ENCODE peak calls at places on chromosomes 5 and 9, in eight cellular contexts. One of them, this sample, is unnamed.

GRCh38 chr9:135568026-135568425 is 6.5 kb downstream of the PAEP start:
- ATAC-seq in IMR-90: no peak
- ATAC-seq in stimulated activated naive B cell treated with anti-CD40 and anti-IgM and Interleukin-4, amounts not matched to agents 10 μg/mL and 1 μg/mL and 100 μg/mL, for 72 hours: no peak
- ATAC-seq in left lung: no peak
- ATAC-seq in RWPE2: no peak
- ATAC-seq in activated CD8-positive, alpha-beta T cell treated with anti-CD3 and anti-CD28 coated beads for 36 hours: no peak
- ATAC-seq in naive thymus-derived CD8-positive, alpha-beta T cell: no peak
- ATAC-seq in aorta: no peak
- ATAC-seq in this sample: no peak

GRCh38 chr9:92728831-92729734 is 35.5 kb downstream of the BICD2 start:
- ATAC-seq in RWPE2: no peak
- ATAC-seq in stimulated activated naive B cell treated with anti-CD40 and anti-IgM and Interleukin-4, amounts not matched to agents 10 μg/mL and 1 μg/mL and 100 μg/mL, for 72 hours: peak
- ATAC-seq in aorta: no peak
- ATAC-seq in activated CD8-positive, alpha-beta T cell treated with anti-CD3 and anti-CD28 coated beads for 36 hours: no peak
- ATAC-seq in left lung: peak
- ATAC-seq in naive thymus-derived CD8-positive, alpha-beta T cell: peak
- ATAC-seq in IMR-90: peak
- ATAC-seq in this sample: peak

GRCh38 chr9:27353405-27354229 is 56.7 kb upstream of the EQTN start:
- ATAC-seq in IMR-90: no peak
- ATAC-seq in activated CD8-positive, alpha-beta T cell treated with anti-CD3 and anti-CD28 coated beads for 36 hours: peak
- ATAC-seq in stimulated activated naive B cell treated with anti-CD40 and anti-IgM and Interleukin-4, amounts not matched to agents 10 μg/mL and 1 μg/mL and 100 μg/mL, for 72 hours: peak
- ATAC-seq in left lung: no peak
- ATAC-seq in naive thymus-derived CD8-positive, alpha-beta T cell: no peak
- ATAC-seq in RWPE2: no peak
- ATAC-seq in aorta: peak
- ATAC-seq in this sample: peak

GRCh38 chr5:81425569-81425968 is 31.6 kb upstream of the ACOT12 start:
- ATAC-seq in RWPE2: no peak
- ATAC-seq in aorta: peak
- ATAC-seq in stimulated activated naive B cell treated with anti-CD40 and anti-IgM and Interleukin-4, amounts not matched to agents 10 μg/mL and 1 μg/mL and 100 μg/mL, for 72 hours: no peak
- ATAC-seq in activated CD8-positive, alpha-beta T cell treated with anti-CD3 and anti-CD28 coated beads for 36 hours: peak
- ATAC-seq in left lung: peak
- ATAC-seq in naive thymus-derived CD8-positive, alpha-beta T cell: peak
- ATAC-seq in IMR-90: no peak
- ATAC-seq in this sample: no peak

GRCh38 chr9:124384849-124385248 is 30.4 kb downstream of the PSMB7 start:
- ATAC-seq in stimulated activated naive B cell treated with anti-CD40 and anti-IgM and Interleukin-4, amounts not matched to agents 10 μg/mL and 1 μg/mL and 100 μg/mL, for 72 hours: no peak
- ATAC-seq in aorta: no peak
- ATAC-seq in RWPE2: no peak
- ATAC-seq in left lung: no peak
- ATAC-seq in activated CD8-positive, alpha-beta T cell treated with anti-CD3 and anti-CD28 coated beads for 36 hours: no peak
- ATAC-seq in IMR-90: no peak
- ATAC-seq in naive thymus-derived CD8-positive, alpha-beta T cell: no peak
- ATAC-seq in this sample: no peak

GRCh38 chr5:128213340-128213739 is 129.8 kb downstream of the SLC12A2 start:
- ATAC-seq in activated CD8-positive, alpha-beta T cell treated with anti-CD3 and anti-CD28 coated beads for 36 hours: no peak
- ATAC-seq in naive thymus-derived CD8-positive, alpha-beta T cell: no peak
- ATAC-seq in stimulated activated naive B cell treated with anti-CD40 and anti-IgM and Interleukin-4, amounts not matched to agents 10 μg/mL and 1 μg/mL and 100 μg/mL, for 72 hours: peak
- ATAC-seq in aorta: no peak
- ATAC-seq in left lung: peak
- ATAC-seq in IMR-90: peak
- ATAC-seq in RWPE2: peak
- ATAC-seq in this sample: peak

GRCh38 chr5:91490340-91490739 is 107.2 kb upstream of the ARRDC3 start:
- ATAC-seq in aorta: no peak
- ATAC-seq in activated CD8-positive, alpha-beta T cell treated with anti-CD3 and anti-CD28 coated beads for 36 hours: no peak
- ATAC-seq in left lung: no peak
- ATAC-seq in IMR-90: no peak
- ATAC-seq in RWPE2: no peak
- ATAC-seq in stimulated activated naive B cell treated with anti-CD40 and anti-IgM and Interleukin-4, amounts not matched to agents 10 μg/mL and 1 μg/mL and 100 μg/mL, for 72 hours: no peak
- ATAC-seq in naive thymus-derived CD8-positive, alpha-beta T cell: no peak
- ATAC-seq in this sample: no peak

GRCh38 chr5:1255081-1255561 is 29.9 kb downstream of the SLC6A18 start:
- ATAC-seq in stimulated activated naive B cell treated with anti-CD40 and anti-IgM and Interleukin-4, amounts not matched to agents 10 μg/mL and 1 μg/mL and 100 μg/mL, for 72 hours: no peak
- ATAC-seq in left lung: no peak
- ATAC-seq in naive thymus-derived CD8-positive, alpha-beta T cell: peak
- ATAC-seq in aorta: no peak
- ATAC-seq in RWPE2: peak
- ATAC-seq in IMR-90: no peak
- ATAC-seq in activated CD8-positive, alpha-beta T cell treated with anti-CD3 and anti-CD28 coated beads for 36 hours: peak
- ATAC-seq in this sample: no peak

GRCh38 chr5:60503771-60504170 is 196.2 kb downstream of the DEPDC1B start:
- ATAC-seq in IMR-90: no peak
- ATAC-seq in activated CD8-positive, alpha-beta T cell treated with anti-CD3 and anti-CD28 coated beads for 36 hours: no peak
- ATAC-seq in left lung: no peak
- ATAC-seq in aorta: no peak
- ATAC-seq in stimulated activated naive B cell treated with anti-CD40 and anti-IgM and Interleukin-4, amounts not matched to agents 10 μg/mL and 1 μg/mL and 100 μg/mL, for 72 hours: peak
- ATAC-seq in naive thymus-derived CD8-positive, alpha-beta T cell: no peak
- ATAC-seq in RWPE2: no peak
- ATAC-seq in this sample: no peak

GRCh38 chr9:82783045-82783444 is 279.9 kb downstream of the RASEF start:
- ATAC-seq in activated CD8-positive, alpha-beta T cell treated with anti-CD3 and anti-CD28 coated beads for 36 hours: no peak
- ATAC-seq in left lung: no peak
- ATAC-seq in RWPE2: no peak
- ATAC-seq in naive thymus-derived CD8-positive, alpha-beta T cell: no peak
- ATAC-seq in IMR-90: no peak
- ATAC-seq in stimulated activated naive B cell treated with anti-CD40 and anti-IgM and Interleukin-4, amounts not matched to agents 10 μg/mL and 1 μg/mL and 100 μg/mL, for 72 hours: no peak
- ATAC-seq in aorta: no peak
- ATAC-seq in this sample: no peak

GRCh38 chr5:16673241-16673998 is 56.6 kb upstream of the RETREG1 start:
- ATAC-seq in RWPE2: no peak
- ATAC-seq in IMR-90: no peak
- ATAC-seq in naive thymus-derived CD8-positive, alpha-beta T cell: peak
- ATAC-seq in stimulated activated naive B cell treated with anti-CD40 and anti-IgM and Interleukin-4, amounts not matched to agents 10 μg/mL and 1 μg/mL and 100 μg/mL, for 72 hours: no peak
- ATAC-seq in activated CD8-positive, alpha-beta T cell treated with anti-CD3 and anti-CD28 coated beads for 36 hours: no peak
- ATAC-seq in left lung: no peak
- ATAC-seq in aorta: no peak
- ATAC-seq in this sample: no peak

GRCh38 chr5:42749020-42749419 is 7.6 kb upstream of the CCDC152 start:
- ATAC-seq in aorta: no peak
- ATAC-seq in naive thymus-derived CD8-positive, alpha-beta T cell: no peak
- ATAC-seq in activated CD8-positive, alpha-beta T cell treated with anti-CD3 and anti-CD28 coated beads for 36 hours: peak
- ATAC-seq in IMR-90: no peak
- ATAC-seq in stimulated activated naive B cell treated with anti-CD40 and anti-IgM and Interleukin-4, amounts not matched to agents 10 μg/mL and 1 μg/mL and 100 μg/mL, for 72 hours: no peak
- ATAC-seq in RWPE2: peak
- ATAC-seq in left lung: no peak
- ATAC-seq in this sample: no peak

GRCh38 chr5:137995077-137995746 is 37.7 kb downstream of the FAM13B start:
- ATAC-seq in IMR-90: peak
- ATAC-seq in naive thymus-derived CD8-positive, alpha-beta T cell: no peak
- ATAC-seq in activated CD8-positive, alpha-beta T cell treated with anti-CD3 and anti-CD28 coated beads for 36 hours: no peak
- ATAC-seq in left lung: peak
- ATAC-seq in aorta: no peak
- ATAC-seq in stimulated activated naive B cell treated with anti-CD40 and anti-IgM and Interleukin-4, amounts not matched to agents 10 μg/mL and 1 μg/mL and 100 μg/mL, for 72 hours: peak
- ATAC-seq in RWPE2: peak
- ATAC-seq in this sample: peak

GRCh38 chr9:96398582-96399334 is 15.2 kb upstream of the SLC35D2 start:
- ATAC-seq in stimulated activated naive B cell treated with anti-CD40 and anti-IgM and Interleukin-4, amounts not matched to agents 10 μg/mL and 1 μg/mL and 100 μg/mL, for 72 hours: no peak
- ATAC-seq in aorta: no peak
- ATAC-seq in RWPE2: no peak
- ATAC-seq in IMR-90: peak
- ATAC-seq in naive thymus-derived CD8-positive, alpha-beta T cell: peak
- ATAC-seq in left lung: no peak
- ATAC-seq in activated CD8-positive, alpha-beta T cell treated with anti-CD3 and anti-CD28 coated beads for 36 hours: peak
- ATAC-seq in this sample: no peak

GRCh38 chr5:61941637-61942036 is 364.4 kb upstream of the KIF2A start:
- ATAC-seq in naive thymus-derived CD8-positive, alpha-beta T cell: no peak
- ATAC-seq in RWPE2: peak
- ATAC-seq in aorta: no peak
- ATAC-seq in stimulated activated naive B cell treated with anti-CD40 and anti-IgM and Interleukin-4, amounts not matched to agents 10 μg/mL and 1 μg/mL and 100 μg/mL, for 72 hours: no peak
- ATAC-seq in IMR-90: no peak
- ATAC-seq in activated CD8-positive, alpha-beta T cell treated with anti-CD3 and anti-CD28 coated beads for 36 hours: no peak
- ATAC-seq in left lung: no peak
- ATAC-seq in this sample: no peak

GRCh38 chr9:124388275-124389048 is 26.8 kb downstream of the PSMB7 start:
- ATAC-seq in activated CD8-positive, alpha-beta T cell treated with anti-CD3 and anti-CD28 coated beads for 36 hours: no peak
- ATAC-seq in RWPE2: no peak
- ATAC-seq in left lung: no peak
- ATAC-seq in IMR-90: no peak
- ATAC-seq in aorta: no peak
- ATAC-seq in stimulated activated naive B cell treated with anti-CD40 and anti-IgM and Interleukin-4, amounts not matched to agents 10 μg/mL and 1 μg/mL and 100 μg/mL, for 72 hours: no peak
- ATAC-seq in naive thymus-derived CD8-positive, alpha-beta T cell: no peak
- ATAC-seq in this sample: no peak

GRCh38 chr9:127132921-127133647 is 10.6 kb upstream of the ANGPTL2 start:
- ATAC-seq in stimulated activated naive B cell treated with anti-CD40 and anti-IgM and Interleukin-4, amounts not matched to agents 10 μg/mL and 1 μg/mL and 100 μg/mL, for 72 hours: no peak
- ATAC-seq in RWPE2: no peak
- ATAC-seq in aorta: peak
- ATAC-seq in activated CD8-positive, alpha-beta T cell treated with anti-CD3 and anti-CD28 coated beads for 36 hours: no peak
- ATAC-seq in naive thymus-derived CD8-positive, alpha-beta T cell: no peak
- ATAC-seq in left lung: peak
- ATAC-seq in IMR-90: peak
- ATAC-seq in this sample: peak

GRCh38 chr5:151647320-151647861 is 39.3 kb downstream of the SPARC start:
- ATAC-seq in left lung: peak
- ATAC-seq in RWPE2: peak
- ATAC-seq in aorta: no peak
- ATAC-seq in stimulated activated naive B cell treated with anti-CD40 and anti-IgM and Interleukin-4, amounts not matched to agents 10 μg/mL and 1 μg/mL and 100 μg/mL, for 72 hours: no peak
- ATAC-seq in activated CD8-positive, alpha-beta T cell treated with anti-CD3 and anti-CD28 coated beads for 36 hours: no peak
- ATAC-seq in naive thymus-derived CD8-positive, alpha-beta T cell: no peak
- ATAC-seq in IMR-90: no peak
- ATAC-seq in this sample: peak

GRCh38 chr5:40846371-40846770 is 5.2 kb downstream of the CARD6 start:
- ATAC-seq in left lung: no peak
- ATAC-seq in activated CD8-positive, alpha-beta T cell treated with anti-CD3 and anti-CD28 coated beads for 36 hours: no peak
- ATAC-seq in RWPE2: no peak
- ATAC-seq in aorta: no peak
- ATAC-seq in IMR-90: no peak
- ATAC-seq in naive thymus-derived CD8-positive, alpha-beta T cell: no peak
- ATAC-seq in stimulated activated naive B cell treated with anti-CD40 and anti-IgM and Interleukin-4, amounts not matched to agents 10 μg/mL and 1 μg/mL and 100 μg/mL, for 72 hours: no peak
- ATAC-seq in this sample: no peak

GRCh38 chr5:111563041-111563822 is 50.9 kb upstream of the STARD4 start:
- ATAC-seq in aorta: no peak
- ATAC-seq in activated CD8-positive, alpha-beta T cell treated with anti-CD3 and anti-CD28 coated beads for 36 hours: no peak
- ATAC-seq in naive thymus-derived CD8-positive, alpha-beta T cell: no peak
- ATAC-seq in IMR-90: peak
- ATAC-seq in RWPE2: no peak
- ATAC-seq in stimulated activated naive B cell treated with anti-CD40 and anti-IgM and Interleukin-4, amounts not matched to agents 10 μg/mL and 1 μg/mL and 100 μg/mL, for 72 hours: no peak
- ATAC-seq in left lung: peak
- ATAC-seq in this sample: no peak

GRCh38 chr5:76113103-76113502 is 29.9 kb downstream of the SV2C start:
- ATAC-seq in IMR-90: no peak
- ATAC-seq in stimulated activated naive B cell treated with anti-CD40 and anti-IgM and Interleukin-4, amounts not matched to agents 10 μg/mL and 1 μg/mL and 100 μg/mL, for 72 hours: no peak
- ATAC-seq in aorta: no peak
- ATAC-seq in left lung: no peak
- ATAC-seq in activated CD8-positive, alpha-beta T cell treated with anti-CD3 and anti-CD28 coated beads for 36 hours: no peak
- ATAC-seq in RWPE2: no peak
- ATAC-seq in naive thymus-derived CD8-positive, alpha-beta T cell: no peak
- ATAC-seq in this sample: no peak

GRCh38 chr9:99303177-99303576 is 81.1 kb downstream of the SEC61B start:
- ATAC-seq in naive thymus-derived CD8-positive, alpha-beta T cell: no peak
- ATAC-seq in RWPE2: no peak
- ATAC-seq in IMR-90: no peak
- ATAC-seq in aorta: no peak
- ATAC-seq in stimulated activated naive B cell treated with anti-CD40 and anti-IgM and Interleukin-4, amounts not matched to agents 10 μg/mL and 1 μg/mL and 100 μg/mL, for 72 hours: no peak
- ATAC-seq in activated CD8-positive, alpha-beta T cell treated with anti-CD3 and anti-CD28 coated beads for 36 hours: no peak
- ATAC-seq in left lung: no peak
- ATAC-seq in this sample: no peak

GRCh38 chr9:104073098-104073769 is 20.9 kb upstream of the SMC2 start:
- ATAC-seq in naive thymus-derived CD8-positive, alpha-beta T cell: no peak
- ATAC-seq in RWPE2: no peak
- ATAC-seq in stimulated activated naive B cell treated with anti-CD40 and anti-IgM and Interleukin-4, amounts not matched to agents 10 μg/mL and 1 μg/mL and 100 μg/mL, for 72 hours: no peak
- ATAC-seq in IMR-90: no peak
- ATAC-seq in left lung: no peak
- ATAC-seq in aorta: no peak
- ATAC-seq in activated CD8-positive, alpha-beta T cell treated with anti-CD3 and anti-CD28 coated beads for 36 hours: no peak
- ATAC-seq in this sample: no peak

GRCh38 chr9:99210572-99210971 is 11.2 kb downstream of the ALG2 start:
- ATAC-seq in left lung: no peak
- ATAC-seq in RWPE2: no peak
- ATAC-seq in IMR-90: no peak
- ATAC-seq in aorta: no peak
- ATAC-seq in stimulated activated naive B cell treated with anti-CD40 and anti-IgM and Interleukin-4, amounts not matched to agents 10 μg/mL and 1 μg/mL and 100 μg/mL, for 72 hours: no peak
- ATAC-seq in naive thymus-derived CD8-positive, alpha-beta T cell: no peak
- ATAC-seq in activated CD8-positive, alpha-beta T cell treated with anti-CD3 and anti-CD28 coated beads for 36 hours: no peak
- ATAC-seq in this sample: no peak

GRCh38 chr9:122179690-122180074 is 20.0 kb downstream of the MORN5 start:
- ATAC-seq in IMR-90: peak
- ATAC-seq in stimulated activated naive B cell treated with anti-CD40 and anti-IgM and Interleukin-4, amounts not matched to agents 10 μg/mL and 1 μg/mL and 100 μg/mL, for 72 hours: no peak
- ATAC-seq in RWPE2: no peak
- ATAC-seq in activated CD8-positive, alpha-beta T cell treated with anti-CD3 and anti-CD28 coated beads for 36 hours: no peak
- ATAC-seq in aorta: no peak
- ATAC-seq in naive thymus-derived CD8-positive, alpha-beta T cell: no peak
- ATAC-seq in left lung: no peak
- ATAC-seq in this sample: no peak

GRCh38 chr9:76181020-76181641 is 213.1 kb downstream of the RFK start:
- ATAC-seq in stimulated activated naive B cell treated with anti-CD40 and anti-IgM and Interleukin-4, amounts not matched to agents 10 μg/mL and 1 μg/mL and 100 μg/mL, for 72 hours: no peak
- ATAC-seq in aorta: no peak
- ATAC-seq in IMR-90: peak
- ATAC-seq in activated CD8-positive, alpha-beta T cell treated with anti-CD3 and anti-CD28 coated beads for 36 hours: peak
- ATAC-seq in RWPE2: peak
- ATAC-seq in naive thymus-derived CD8-positive, alpha-beta T cell: no peak
- ATAC-seq in left lung: peak
- ATAC-seq in this sample: peak

GRCh38 chr5:2748180-2748840 is 3.2 kb downstream of the IRX2 start:
- ATAC-seq in IMR-90: no peak
- ATAC-seq in RWPE2: no peak
- ATAC-seq in naive thymus-derived CD8-positive, alpha-beta T cell: no peak
- ATAC-seq in left lung: no peak
- ATAC-seq in stimulated activated naive B cell treated with anti-CD40 and anti-IgM and Interleukin-4, amounts not matched to agents 10 μg/mL and 1 μg/mL and 100 μg/mL, for 72 hours: no peak
- ATAC-seq in aorta: no peak
- ATAC-seq in activated CD8-positive, alpha-beta T cell treated with anti-CD3 and anti-CD28 coated beads for 36 hours: no peak
- ATAC-seq in this sample: no peak

This sample was measured in esophagus mucosa.